ENCODE peak calls at places on chromosomes 11 and 22, in ten cellular contexts. One of them, this sample, is unnamed.
A peak's percentile ranks its signal among the peaks of the same experiment; 100 is the strongest.

GRCh38 chr11:47918370-47918690 is 62.0 kb upstream of the PTPRJ start:
- DNase-seq in stimulated activated CD8-positive, alpha-beta memory T cell treated with anti-CD3 and anti-CD28 coated beads, Interleukin-4, amount 100 ng/mL, for 24 hours: no peak
- DNase-seq in AG10803: no peak
- DNase-seq in fibroblast of lung: no peak
- DNase-seq in T follicular helper cell: no peak
- DNase-seq in globus pallidus: no peak
- DNase-seq in NCI-H2081: no peak
- DNase-seq in T-helper 9 cell: no peak
- DNase-seq in activated CD4-positive, alpha-beta T cell treated with anti-CD3 and anti-CD28 coated beads for 24 hours: no peak
- DNase-seq in ovary: no peak
- DNase-seq in this sample: no peak

GRCh38 chr11:120690406-120690805 is 178.9 kb downstream of the GRIK4 start:
- DNase-seq in stimulated activated CD8-positive, alpha-beta memory T cell treated with anti-CD3 and anti-CD28 coated beads, Interleukin-4, amount 100 ng/mL, for 24 hours: no peak
- DNase-seq in AG10803: no peak
- DNase-seq in fibroblast of lung: no peak
- DNase-seq in T follicular helper cell: no peak
- DNase-seq in globus pallidus: no peak
- DNase-seq in NCI-H2081: no peak
- DNase-seq in T-helper 9 cell: no peak
- DNase-seq in activated CD4-positive, alpha-beta T cell treated with anti-CD3 and anti-CD28 coated beads for 24 hours: no peak
- DNase-seq in ovary: no peak
- DNase-seq in this sample: no peak

GRCh38 chr11:64694821-64695365 is 28.1 kb downstream of the NRXN2 start:
- DNase-seq in stimulated activated CD8-positive, alpha-beta memory T cell treated with anti-CD3 and anti-CD28 coated beads, Interleukin-4, amount 100 ng/mL, for 24 hours: no peak
- DNase-seq in AG10803: no peak
- DNase-seq in fibroblast of lung: no peak
- DNase-seq in T follicular helper cell: no peak
- DNase-seq in globus pallidus: peak; percentile 42
- DNase-seq in NCI-H2081: peak; percentile 69
- DNase-seq in T-helper 9 cell: no peak
- DNase-seq in activated CD4-positive, alpha-beta T cell treated with anti-CD3 and anti-CD28 coated beads for 24 hours: no peak
- DNase-seq in ovary: no peak
- DNase-seq in this sample: peak; percentile 53

GRCh38 chr11:130940706-130941105 is 24.4 kb upstream of the SNX19 start:
- DNase-seq in stimulated activated CD8-positive, alpha-beta memory T cell treated with anti-CD3 and anti-CD28 coated beads, Interleukin-4, amount 100 ng/mL, for 24 hours: no peak
- DNase-seq in AG10803: peak; percentile 72
- DNase-seq in fibroblast of lung: no peak
- DNase-seq in T follicular helper cell: no peak
- DNase-seq in globus pallidus: no peak
- DNase-seq in NCI-H2081: no peak
- DNase-seq in T-helper 9 cell: no peak
- DNase-seq in activated CD4-positive, alpha-beta T cell treated with anti-CD3 and anti-CD28 coated beads for 24 hours: no peak
- DNase-seq in ovary: no peak
- DNase-seq in this sample: no peak

GRCh38 chr11:19466314-19466713 is 225.6 kb upstream of the E2F8 start:
- DNase-seq in stimulated activated CD8-positive, alpha-beta memory T cell treated with anti-CD3 and anti-CD28 coated beads, Interleukin-4, amount 100 ng/mL, for 24 hours: no peak
- DNase-seq in AG10803: no peak
- DNase-seq in fibroblast of lung: no peak
- DNase-seq in T follicular helper cell: no peak
- DNase-seq in globus pallidus: peak; percentile 26
- DNase-seq in NCI-H2081: no peak
- DNase-seq in T-helper 9 cell: no peak
- DNase-seq in activated CD4-positive, alpha-beta T cell treated with anti-CD3 and anti-CD28 coated beads for 24 hours: no peak
- DNase-seq in ovary: no peak
- DNase-seq in this sample: peak; percentile 56

GRCh38 chr22:38872172-38872830 is at the start of gene CBX6:
- DNase-seq in stimulated activated CD8-positive, alpha-beta memory T cell treated with anti-CD3 and anti-CD28 coated beads, Interleukin-4, amount 100 ng/mL, for 24 hours: peak; percentile 96
- DNase-seq in AG10803: peak; percentile 91
- DNase-seq in fibroblast of lung: peak; percentile 91
- DNase-seq in T follicular helper cell: peak; percentile 92
- DNase-seq in globus pallidus: peak; percentile 94
- DNase-seq in NCI-H2081: peak; percentile 87
- DNase-seq in T-helper 9 cell: peak; percentile 93
- DNase-seq in activated CD4-positive, alpha-beta T cell treated with anti-CD3 and anti-CD28 coated beads for 24 hours: peak; percentile 93
- DNase-seq in ovary: peak; percentile 99
- DNase-seq in this sample: peak; percentile 89

GRCh38 chr11:65437436-65438227 is 15.0 kb downstream of the NEAT1 start:
- DNase-seq in stimulated activated CD8-positive, alpha-beta memory T cell treated with anti-CD3 and anti-CD28 coated beads, Interleukin-4, amount 100 ng/mL, for 24 hours: no peak
- DNase-seq in AG10803: peak; percentile 25
- DNase-seq in fibroblast of lung: no peak
- DNase-seq in T follicular helper cell: no peak
- DNase-seq in globus pallidus: peak; percentile 7
- DNase-seq in NCI-H2081: no peak
- DNase-seq in T-helper 9 cell: no peak
- DNase-seq in activated CD4-positive, alpha-beta T cell treated with anti-CD3 and anti-CD28 coated beads for 24 hours: no peak
- DNase-seq in ovary: no peak
- DNase-seq in this sample: peak; percentile 19

GRCh38 chr11:112320668-112321067 is 60.0 kb upstream of the PLET1 start:
- DNase-seq in stimulated activated CD8-positive, alpha-beta memory T cell treated with anti-CD3 and anti-CD28 coated beads, Interleukin-4, amount 100 ng/mL, for 24 hours: no peak
- DNase-seq in AG10803: peak; percentile 87
- DNase-seq in fibroblast of lung: peak; percentile 88
- DNase-seq in T follicular helper cell: no peak
- DNase-seq in globus pallidus: no peak
- DNase-seq in NCI-H2081: no peak
- DNase-seq in T-helper 9 cell: no peak
- DNase-seq in activated CD4-positive, alpha-beta T cell treated with anti-CD3 and anti-CD28 coated beads for 24 hours: no peak
- DNase-seq in ovary: peak; percentile 76
- DNase-seq in this sample: no peak

GRCh38 chr11:78364128-78364751 is 53.4 kb downstream of the GAB2 start:
- DNase-seq in stimulated activated CD8-positive, alpha-beta memory T cell treated with anti-CD3 and anti-CD28 coated beads, Interleukin-4, amount 100 ng/mL, for 24 hours: no peak
- DNase-seq in AG10803: no peak
- DNase-seq in fibroblast of lung: no peak
- DNase-seq in T follicular helper cell: no peak
- DNase-seq in globus pallidus: no peak
- DNase-seq in NCI-H2081: no peak
- DNase-seq in T-helper 9 cell: no peak
- DNase-seq in activated CD4-positive, alpha-beta T cell treated with anti-CD3 and anti-CD28 coated beads for 24 hours: no peak
- DNase-seq in ovary: no peak
- DNase-seq in this sample: no peak

GRCh38 chr22:41833369-41834004 is 582 bp downstream of the SREBF2 start:
- DNase-seq in stimulated activated CD8-positive, alpha-beta memory T cell treated with anti-CD3 and anti-CD28 coated beads, Interleukin-4, amount 100 ng/mL, for 24 hours: peak; percentile 32
- DNase-seq in AG10803: peak; percentile 25
- DNase-seq in fibroblast of lung: peak; percentile 45
- DNase-seq in T follicular helper cell: peak; percentile 24
- DNase-seq in globus pallidus: peak; percentile 52
- DNase-seq in NCI-H2081: peak; percentile 26
- DNase-seq in T-helper 9 cell: peak; percentile 32
- DNase-seq in activated CD4-positive, alpha-beta T cell treated with anti-CD3 and anti-CD28 coated beads for 24 hours: no peak
- DNase-seq in ovary: peak; percentile 68
- DNase-seq in this sample: peak; percentile 40